ENCODE peak calls at places on chromosomes 2 and 18, in eight cellular contexts. M is stimulated activated CD4-positive, alpha-beta T cell treated with anti-CD3 and anti-CD28 coated beads, Interleukin-4, amount 100 ng/mL, for 4 hours; G is endodermal cell; U is cardiac fibroblast; R is NCI-H345; F is neural progenitor cell; W is mucosa of gallbladder; K is H9. V is an unnamed sample.

GRCh38 chr2:112582314-112582746 is 2.1 kb upstream of the CHCHD5 start:
- DNase-seq in M (peak), G (no peak), U (peak), R (peak), F (peak), W (peak), K (no peak), V (no peak)

GRCh38 chr18:67463829-67464228 is 52.7 kb downstream of the DSEL start:
- DNase-seq in M (no peak), G (peak), U (peak), R (no peak), F (no peak), W (no peak), K (no peak), V (no peak)

GRCh38 chr2:198054299-198054698 is 249.9 kb downstream of the PLCL1 start:
- DNase-seq in M (peak), G (peak), U (peak), R (no peak), F (peak), W (no peak), K (peak), V (no peak)

GRCh38 chr2:18814387-18814786 is 225.0 kb upstream of the NT5C1B start:
- DNase-seq in M (no peak), G (no peak), U (peak), R (no peak), F (no peak), W (no peak), K (no peak), V (no peak)

GRCh38 chr18:69785466-69785865 is 162.2 kb downstream of the CD226 start:
- DNase-seq in M (no peak), G (no peak), U (peak), R (no peak), F (no peak), W (no peak), K (no peak), V (no peak)

GRCh38 chr18:36493349-36494281 is 196.1 kb downstream of the FHOD3 start:
- DNase-seq in M (no peak), G (peak), U (peak), R (no peak), F (peak), W (peak), K (peak), V (peak)

GRCh38 chr2:40450066-40450841 is 1.6 kb downstream of the SLC8A1 start:
- DNase-seq in M (no peak), G (no peak), U (peak), R (peak), F (peak), W (no peak), K (no peak), V (no peak)

GRCh38 chr2:240930631-240931318 is 24.6 kb downstream of the CROCC2 start:
- DNase-seq in M (no peak), G (peak), U (no peak), R (no peak), F (no peak), W (no peak), K (peak), V (no peak)

GRCh38 chr2:241217320-241218031 is 29.0 kb downstream of the ANO7 start:
- DNase-seq in M (peak), G (peak), U (peak), R (no peak), F (peak), W (peak), K (peak), V (peak)

GRCh38 chr2:11688222-11689069 is 18.5 kb upstream of the NTSR2 start:
- DNase-seq in M (peak), G (peak), U (peak), R (peak), F (peak), W (peak), K (peak), V (peak)

GRCh38 chr18:23723121-23723520 is 33.9 kb downstream of the LAMA3 start:
- DNase-seq in M (no peak), G (no peak), U (peak), R (no peak), F (no peak), W (no peak), K (no peak), V (no peak)

GRCh38 chr2:54876764-54877163 is 153.3 kb downstream of the EML6 start:
- DNase-seq in M (no peak), G (no peak), U (no peak), R (no peak), F (no peak), W (no peak), K (no peak), V (no peak)

GRCh38 chr2:238141541-238142318 is 3.3 kb downstream of the KLHL30 start:
- DNase-seq in M (no peak), G (no peak), U (no peak), R (no peak), F (no peak), W (peak), K (no peak), V (peak)

GRCh38 chr2:205217004-205217403 is 465.3 kb upstream of the NRP2 start:
- DNase-seq in M (no peak), G (no peak), U (no peak), R (no peak), F (no peak), W (no peak), K (no peak), V (no peak)

GRCh38 chr2:152508446-152508845 is 173.5 kb downstream of the FMNL2 start:
- DNase-seq in M (no peak), G (no peak), U (peak), R (peak), F (no peak), W (no peak), K (no peak), V (no peak)